ENCODE peak calls at places on chromosomes 13 and 19, in seven cellular contexts. One of them, this sample, is unnamed.

GRCh38 chr13:108409735-108410134 is 140.2 kb downstream of the TNFSF13B start:
- DNase-seq in breast epithelium: no peak
- DNase-seq in CD8-positive, alpha-beta T cell: no peak
- DNase-seq in DND-41: no peak
- DNase-seq in RWPE1: no peak
- DNase-seq in thoracic aorta: no peak
- DNase-seq in astrocyte of the spinal cord: no peak
- DNase-seq in this sample: no peak

GRCh38 chr19:56671613-56671994 is at the start of gene ZNF835:
- DNase-seq in breast epithelium: peak
- DNase-seq in CD8-positive, alpha-beta T cell: peak
- DNase-seq in DND-41: no peak
- DNase-seq in RWPE1: no peak
- DNase-seq in thoracic aorta: peak
- DNase-seq in astrocyte of the spinal cord: peak
- DNase-seq in this sample: no peak

GRCh38 chr19:23287620-23288019 is 37.4 kb upstream of the ZNF724 start:
- DNase-seq in breast epithelium: no peak
- DNase-seq in CD8-positive, alpha-beta T cell: no peak
- DNase-seq in DND-41: no peak
- DNase-seq in RWPE1: no peak
- DNase-seq in thoracic aorta: no peak
- DNase-seq in astrocyte of the spinal cord: no peak
- DNase-seq in this sample: no peak

GRCh38 chr13:106007156-106007555 is 528.3 kb downstream of the EFNB2 start:
- DNase-seq in breast epithelium: no peak
- DNase-seq in CD8-positive, alpha-beta T cell: no peak
- DNase-seq in DND-41: no peak
- DNase-seq in RWPE1: no peak
- DNase-seq in thoracic aorta: no peak
- DNase-seq in astrocyte of the spinal cord: no peak
- DNase-seq in this sample: no peak

GRCh38 chr13:80504453-80504852 is 163.5 kb upstream of the SPRY2 start:
- DNase-seq in breast epithelium: no peak
- DNase-seq in CD8-positive, alpha-beta T cell: no peak
- DNase-seq in DND-41: no peak
- DNase-seq in RWPE1: no peak
- DNase-seq in thoracic aorta: no peak
- DNase-seq in astrocyte of the spinal cord: no peak
- DNase-seq in this sample: no peak

GRCh38 chr19:7159105-7159933 is 89.8 kb downstream of the ZNF557 start:
- DNase-seq in breast epithelium: no peak
- DNase-seq in CD8-positive, alpha-beta T cell: no peak
- DNase-seq in DND-41: no peak
- DNase-seq in RWPE1: no peak
- DNase-seq in thoracic aorta: peak
- DNase-seq in astrocyte of the spinal cord: peak
- DNase-seq in this sample: no peak

GRCh38 chr19:44635581-44636438 is 7.9 kb upstream of the PVR start:
- DNase-seq in breast epithelium: no peak
- DNase-seq in CD8-positive, alpha-beta T cell: no peak
- DNase-seq in DND-41: no peak
- DNase-seq in RWPE1: no peak
- DNase-seq in thoracic aorta: no peak
- DNase-seq in astrocyte of the spinal cord: peak
- DNase-seq in this sample: no peak

GRCh38 chr19:45470147-45471081 is 2.6 kb downstream of the FOSB start:
- DNase-seq in breast epithelium: peak
- DNase-seq in CD8-positive, alpha-beta T cell: peak
- DNase-seq in DND-41: peak
- DNase-seq in RWPE1: peak
- DNase-seq in thoracic aorta: no peak
- DNase-seq in astrocyte of the spinal cord: peak
- DNase-seq in this sample: no peak

GRCh38 chr19:3100747-3101730 is 6.9 kb downstream of the GNA11 start:
- DNase-seq in breast epithelium: no peak
- DNase-seq in CD8-positive, alpha-beta T cell: no peak
- DNase-seq in DND-41: no peak
- DNase-seq in RWPE1: no peak
- DNase-seq in thoracic aorta: no peak
- DNase-seq in astrocyte of the spinal cord: no peak
- DNase-seq in this sample: no peak

GRCh38 chr13:90750021-90750420 is 597.5 kb upstream of the MIR17HG start:
- DNase-seq in breast epithelium: no peak
- DNase-seq in CD8-positive, alpha-beta T cell: no peak
- DNase-seq in DND-41: no peak
- DNase-seq in RWPE1: no peak
- DNase-seq in thoracic aorta: no peak
- DNase-seq in astrocyte of the spinal cord: no peak
- DNase-seq in this sample: no peak

GRCh38 chr19:45069056-45069455 is 7.2 kb downstream of the ZNF296 start:
- DNase-seq in breast epithelium: peak
- DNase-seq in CD8-positive, alpha-beta T cell: no peak
- DNase-seq in DND-41: no peak
- DNase-seq in RWPE1: peak
- DNase-seq in thoracic aorta: no peak
- DNase-seq in astrocyte of the spinal cord: no peak
- DNase-seq in this sample: no peak

GRCh38 chr13:76853481-76853880 is 32.7 kb downstream of the KCTD12 start:
- DNase-seq in breast epithelium: no peak
- DNase-seq in CD8-positive, alpha-beta T cell: no peak
- DNase-seq in DND-41: no peak
- DNase-seq in RWPE1: no peak
- DNase-seq in thoracic aorta: no peak
- DNase-seq in astrocyte of the spinal cord: no peak
- DNase-seq in this sample: no peak

GRCh38 chr13:33289966-33290365 is 4.4 kb upstream of the STARD13 start:
- DNase-seq in breast epithelium: no peak
- DNase-seq in CD8-positive, alpha-beta T cell: no peak
- DNase-seq in DND-41: no peak
- DNase-seq in RWPE1: no peak
- DNase-seq in thoracic aorta: no peak
- DNase-seq in astrocyte of the spinal cord: no peak
- DNase-seq in this sample: no peak

GRCh38 chr19:57363734-57364181 is 407 bp downstream of the TRAPPC2B start:
- DNase-seq in breast epithelium: no peak
- DNase-seq in CD8-positive, alpha-beta T cell: no peak
- DNase-seq in DND-41: no peak
- DNase-seq in RWPE1: peak
- DNase-seq in thoracic aorta: no peak
- DNase-seq in astrocyte of the spinal cord: no peak
- DNase-seq in this sample: no peak

GRCh38 chr13:31441804-31442487 is 242.2 kb downstream of the B3GLCT start:
- DNase-seq in breast epithelium: no peak
- DNase-seq in CD8-positive, alpha-beta T cell: no peak
- DNase-seq in DND-41: no peak
- DNase-seq in RWPE1: no peak
- DNase-seq in thoracic aorta: no peak
- DNase-seq in astrocyte of the spinal cord: no peak
- DNase-seq in this sample: no peak

GRCh38 chr19:19034204-19034624 is 811 bp downstream of the ARMC6 start:
- DNase-seq in breast epithelium: no peak
- DNase-seq in CD8-positive, alpha-beta T cell: peak
- DNase-seq in DND-41: peak
- DNase-seq in RWPE1: peak
- DNase-seq in thoracic aorta: no peak
- DNase-seq in astrocyte of the spinal cord: peak
- DNase-seq in this sample: peak

GRCh38 chr19:17775245-17775927 is 19.6 kb upstream of the B3GNT3 start:
- DNase-seq in breast epithelium: no peak
- DNase-seq in CD8-positive, alpha-beta T cell: no peak
- DNase-seq in DND-41: peak
- DNase-seq in RWPE1: no peak
- DNase-seq in thoracic aorta: no peak
- DNase-seq in astrocyte of the spinal cord: no peak
- DNase-seq in this sample: peak

GRCh38 chr19:46828484-46828883 is 22.2 kb downstream of the AP2S1 start:
- DNase-seq in breast epithelium: no peak
- DNase-seq in CD8-positive, alpha-beta T cell: no peak
- DNase-seq in DND-41: no peak
- DNase-seq in RWPE1: no peak
- DNase-seq in thoracic aorta: no peak
- DNase-seq in astrocyte of the spinal cord: peak
- DNase-seq in this sample: no peak

GRCh38 chr19:38395381-38396127 is 7.1 kb downstream of the SPRED3 start:
- DNase-seq in breast epithelium: no peak
- DNase-seq in CD8-positive, alpha-beta T cell: peak
- DNase-seq in DND-41: no peak
- DNase-seq in RWPE1: no peak
- DNase-seq in thoracic aorta: no peak
- DNase-seq in astrocyte of the spinal cord: no peak
- DNase-seq in this sample: no peak

GRCh38 chr13:20492641-20493040 is 33.0 kb downstream of the CRYL1 start:
- DNase-seq in breast epithelium: no peak
- DNase-seq in CD8-positive, alpha-beta T cell: no peak
- DNase-seq in DND-41: peak
- DNase-seq in RWPE1: no peak
- DNase-seq in thoracic aorta: no peak
- DNase-seq in astrocyte of the spinal cord: no peak
- DNase-seq in this sample: peak

GRCh38 chr13:46489586-46490023 is 63.4 kb upstream of the LRCH1 start:
- DNase-seq in breast epithelium: no peak
- DNase-seq in CD8-positive, alpha-beta T cell: no peak
- DNase-seq in DND-41: no peak
- DNase-seq in RWPE1: no peak
- DNase-seq in thoracic aorta: peak
- DNase-seq in astrocyte of the spinal cord: peak
- DNase-seq in this sample: no peak

GRCh38 chr19:35478794-35479193 is 11.5 kb downstream of the KRTDAP start:
- DNase-seq in breast epithelium: no peak
- DNase-seq in CD8-positive, alpha-beta T cell: no peak
- DNase-seq in DND-41: no peak
- DNase-seq in RWPE1: no peak
- DNase-seq in thoracic aorta: no peak
- DNase-seq in astrocyte of the spinal cord: no peak
- DNase-seq in this sample: no peak

GRCh38 chr19:47518139-47518538 is 3.3 kb upstream of the NAPA start:
- DNase-seq in breast epithelium: no peak
- DNase-seq in CD8-positive, alpha-beta T cell: peak
- DNase-seq in DND-41: peak
- DNase-seq in RWPE1: no peak
- DNase-seq in thoracic aorta: no peak
- DNase-seq in astrocyte of the spinal cord: peak
- DNase-seq in this sample: no peak

GRCh38 chr19:23762884-23763711 is 4.4 kb upstream of the ZNF681 start:
- DNase-seq in breast epithelium: peak
- DNase-seq in CD8-positive, alpha-beta T cell: peak
- DNase-seq in DND-41: peak
- DNase-seq in RWPE1: peak
- DNase-seq in thoracic aorta: no peak
- DNase-seq in astrocyte of the spinal cord: peak
- DNase-seq in this sample: peak

GRCh38 chr13:93227906-93228801 is 1.5 kb downstream of the GPC6 start:
- DNase-seq in breast epithelium: no peak
- DNase-seq in CD8-positive, alpha-beta T cell: no peak
- DNase-seq in DND-41: no peak
- DNase-seq in RWPE1: no peak
- DNase-seq in thoracic aorta: no peak
- DNase-seq in astrocyte of the spinal cord: peak
- DNase-seq in this sample: peak
- TF ChIP-seq CTCF in breast epithelium: no peak
- TF ChIP-seq CTCF in CD8-positive, alpha-beta T cell: no peak
- TF ChIP-seq CTCF in DND-41: no peak
- TF ChIP-seq CTCF in RWPE1: peak
- TF ChIP-seq CTCF in thoracic aorta: peak
- TF ChIP-seq CTCF in astrocyte of the spinal cord: peak
- TF ChIP-seq CTCF in this sample: peak

GRCh38 chr19:48784527-48784926 is 26.3 kb downstream of the BCAT2 start:
- DNase-seq in breast epithelium: no peak
- DNase-seq in CD8-positive, alpha-beta T cell: no peak
- DNase-seq in DND-41: no peak
- DNase-seq in RWPE1: no peak
- DNase-seq in thoracic aorta: no peak
- DNase-seq in astrocyte of the spinal cord: no peak
- DNase-seq in this sample: no peak
- TF ChIP-seq CTCF in breast epithelium: no peak
- TF ChIP-seq CTCF in CD8-positive, alpha-beta T cell: no peak
- TF ChIP-seq CTCF in DND-41: no peak
- TF ChIP-seq CTCF in RWPE1: no peak
- TF ChIP-seq CTCF in thoracic aorta: no peak
- TF ChIP-seq CTCF in astrocyte of the spinal cord: no peak
- TF ChIP-seq CTCF in this sample: no peak

DNA sequence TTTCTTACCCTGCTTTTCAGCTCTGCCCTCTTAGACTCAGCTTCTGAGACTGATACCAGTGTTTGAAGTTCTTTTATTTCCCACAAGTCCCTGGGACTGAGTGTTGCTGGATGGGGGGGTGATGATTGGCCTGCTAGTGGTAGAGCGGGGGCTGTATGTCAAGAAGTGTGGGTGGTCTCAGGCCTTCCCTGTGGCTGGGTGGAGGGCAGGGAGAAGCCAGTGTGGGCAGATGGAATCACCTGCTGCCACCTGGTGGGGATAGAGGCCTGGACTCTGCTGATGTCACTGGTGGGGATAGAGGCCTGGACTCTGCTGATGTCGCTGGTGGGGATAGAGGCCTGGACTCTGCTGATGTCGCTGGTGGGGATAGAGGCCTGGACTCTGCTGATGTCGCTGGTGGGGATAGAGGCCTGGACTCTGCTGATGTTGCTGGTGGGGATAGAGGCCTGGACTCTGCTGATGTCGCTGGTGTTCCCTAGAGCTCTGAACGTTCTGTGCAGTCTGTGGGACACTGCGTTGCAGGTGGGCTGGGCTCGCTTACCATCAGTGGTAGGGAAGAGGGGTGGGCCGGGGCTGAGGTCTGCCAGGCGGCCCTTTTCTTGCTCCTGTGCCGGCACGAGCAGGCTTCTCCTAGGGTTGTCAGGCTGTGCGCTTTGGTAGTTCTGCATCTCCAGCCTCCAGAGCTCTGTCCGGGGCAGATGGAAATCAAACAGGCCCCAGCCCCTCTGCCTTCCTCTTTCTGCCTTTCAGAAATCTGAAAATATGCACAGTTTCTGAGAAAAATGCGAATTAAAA is 101.3 kb downstream of the ARHGEF7 start:
- DNase-seq in breast epithelium: no peak
- DNase-seq in CD8-positive, alpha-beta T cell: peak
- DNase-seq in DND-41: peak
- DNase-seq in RWPE1: peak
- DNase-seq in thoracic aorta: no peak
- DNase-seq in astrocyte of the spinal cord: peak
- DNase-seq in this sample: no peak
- TF ChIP-seq CTCF in breast epithelium: peak
- TF ChIP-seq CTCF in CD8-positive, alpha-beta T cell: peak
- TF ChIP-seq CTCF in DND-41: peak
- TF ChIP-seq CTCF in RWPE1: peak
- TF ChIP-seq CTCF in thoracic aorta: peak
- TF ChIP-seq CTCF in astrocyte of the spinal cord: peak
- TF ChIP-seq CTCF in this sample: peak

GRCh38 chr13:60654405-60654804 is 257.4 kb downstream of the TDRD3 start:
- DNase-seq in breast epithelium: no peak
- DNase-seq in CD8-positive, alpha-beta T cell: no peak
- DNase-seq in DND-41: peak
- DNase-seq in RWPE1: peak
- DNase-seq in thoracic aorta: no peak
- DNase-seq in astrocyte of the spinal cord: peak
- DNase-seq in this sample: peak
- TF ChIP-seq CTCF in breast epithelium: peak
- TF ChIP-seq CTCF in CD8-positive, alpha-beta T cell: no peak
- TF ChIP-seq CTCF in DND-41: peak
- TF ChIP-seq CTCF in RWPE1: peak
- TF ChIP-seq CTCF in thoracic aorta: peak
- TF ChIP-seq CTCF in astrocyte of the spinal cord: peak
- TF ChIP-seq CTCF in this sample: peak